ENCODE peak calls at places on chromosome 6, in nine cellular contexts. U is stomach, F is transverse colon, T is suprapubic skin, J is sigmoid colon, S is GM12878, B is A549, Y is ovary, D is HepG2. N is an unnamed sample.

GRCh38 chr6:35725721-35726438 is 11.0 kb upstream of the ARMC12 start:
- DNase-seq in U (peak), F (peak), T (peak), J (peak), S (no peak), B (no peak), Y (peak), D (peak), N (peak)

GRCh38 chr6:51167468-51167867 is 348.8 kb downstream of the TFAP2B start:
- DNase-seq in U (no peak), F (no peak), T (no peak), J (no peak), S (no peak), B (no peak), Y (no peak), D (no peak), N (no peak)

GRCh38 chr6:54244430-54244829 is 63.8 kb upstream of the TINAG start:
- DNase-seq in U (no peak), F (no peak), T (no peak), J (no peak), S (no peak), B (peak), Y (no peak), D (peak), N (no peak)

GRCh38 chr6:65075705-65076104 is 631.3 kb downstream of the EYS start:
- DNase-seq in U (no peak), F (no peak), T (no peak), J (no peak), S (no peak), B (no peak), Y (no peak), D (no peak), N (no peak)

GRCh38 chr6:14728396-14729024 is 517.4 kb upstream of the JARID2 start:
- DNase-seq in U (no peak), F (peak), T (peak), J (peak), S (no peak), B (no peak), Y (no peak), D (no peak), N (peak)

GRCh38 chr6:155201461-155202226 is 62.2 kb upstream of the CLDN20 start:
- DNase-seq in U (no peak), F (no peak), T (no peak), J (no peak), S (no peak), B (no peak), Y (no peak), D (no peak), N (no peak)

GRCh38 chr6:87705070-87705691 is 3.1 kb upstream of the AKIRIN2 start:
- DNase-seq in U (no peak), F (no peak), T (no peak), J (no peak), S (peak), B (peak), Y (no peak), D (peak), N (no peak)

GRCh38 chr6:118509009-118509617 is 39.0 kb upstream of the PLN start:
- DNase-seq in U (no peak), F (no peak), T (no peak), J (no peak), S (no peak), B (peak), Y (no peak), D (peak), N (no peak)

GRCh38 chr6:45445749-45446454 is 68.2 kb upstream of the SUPT3H start:
- DNase-seq in U (peak), F (peak), T (peak), J (peak), S (no peak), B (peak), Y (peak), D (peak), N (peak)

GRCh38 chr6:87920245-87920644 is 127.4 kb upstream of the SPACA1 start:
- DNase-seq in U (no peak), F (no peak), T (no peak), J (no peak), S (no peak), B (no peak), Y (no peak), D (no peak), N (no peak)

GRCh38 chr6:144219056-144219685 is 66.0 kb upstream of the UTRN start:
- DNase-seq in U (no peak), F (no peak), T (no peak), J (no peak), S (peak), B (peak), Y (no peak), D (peak), N (no peak)

GRCh38 chr6:12956991-12957320 is 240.4 kb downstream of the PHACTR1 start:
- DNase-seq in U (no peak), F (no peak), T (no peak), J (no peak), S (no peak), B (no peak), Y (no peak), D (no peak), N (no peak)

GRCh38 chr6:108730556-108731228 is 117.5 kb upstream of the ARMC2 start:
- DNase-seq in U (no peak), F (no peak), T (no peak), J (no peak), S (no peak), B (no peak), Y (no peak), D (no peak), N (no peak)

GRCh38 chr6:167726043-167726442 is 100.7 kb upstream of the AFDN start:
- DNase-seq in U (no peak), F (no peak), T (no peak), J (peak), S (no peak), B (no peak), Y (no peak), D (no peak), N (no peak)

GRCh38 chr6:101818056-101818455 is 424.5 kb downstream of the GRIK2 start:
- DNase-seq in U (no peak), F (no peak), T (no peak), J (no peak), S (no peak), B (no peak), Y (no peak), D (no peak), N (no peak)

GRCh38 chr6:162856885-162857284 is 129.1 kb downstream of the PACRG start:
- DNase-seq in U (no peak), F (peak), T (no peak), J (peak), S (no peak), B (peak), Y (peak), D (peak), N (no peak)

GRCh38 chr6:13014551-13015378 is 298.2 kb downstream of the PHACTR1 start:
- DNase-seq in U (no peak), F (no peak), T (no peak), J (no peak), S (no peak), B (no peak), Y (no peak), D (no peak), N (no peak)

GRCh38 chr6:16711551-16712249 is 49.6 kb downstream of the ATXN1 start:
- DNase-seq in U (no peak), F (peak), T (no peak), J (no peak), S (no peak), B (no peak), Y (no peak), D (peak), N (no peak)

GRCh38 chr6:35052694-35053565 is 88.2 kb downstream of the TCP11 start:
- DNase-seq in U (no peak), F (peak), T (peak), J (peak), S (no peak), B (no peak), Y (peak), D (no peak), N (peak)

GRCh38 chr6:9139762-9140161 is 704.4 kb upstream of the SLC35B3 start:
- DNase-seq in U (no peak), F (no peak), T (no peak), J (no peak), S (no peak), B (no peak), Y (peak), D (no peak), N (no peak)

GRCh38 chr6:55643868-55644267 is 64.9 kb upstream of the HMGCLL1 start:
- DNase-seq in U (no peak), F (no peak), T (no peak), J (no peak), S (no peak), B (no peak), Y (no peak), D (no peak), N (no peak)

GRCh38 chr6:31131595-31131994 is 7.3 kb downstream of the PSORS1C2 start:
- DNase-seq in U (no peak), F (no peak), T (no peak), J (no peak), S (no peak), B (no peak), Y (no peak), D (no peak), N (no peak)

GRCh38 chr6:43921548-43922422 is 151.8 kb downstream of the VEGFA start:
- DNase-seq in U (no peak), F (no peak), T (no peak), J (peak), S (no peak), B (no peak), Y (no peak), D (no peak), N (no peak)
- TF ChIP-seq EP300 in U (no peak), F (no peak), T (no peak), J (no peak), S (no peak), B (no peak), Y (no peak), D (no peak), N (no peak)

GRCh38 chr6:7671076-7671475 is 54.8 kb upstream of the BMP6 start:
- DNase-seq in U (no peak), F (no peak), T (no peak), J (no peak), S (no peak), B (no peak), Y (no peak), D (no peak), N (no peak)
- TF ChIP-seq EP300 in U (no peak), F (no peak), T (no peak), J (no peak), S (no peak), B (peak), Y (no peak), D (no peak), N (no peak)

GRCh38 chr6:6998194-6998569 is 109.6 kb upstream of the RREB1 start:
- DNase-seq in U (no peak), F (no peak), T (no peak), J (no peak), S (no peak), B (no peak), Y (no peak), D (no peak), N (no peak)
- TF ChIP-seq EP300 in U (no peak), F (no peak), T (no peak), J (no peak), S (no peak), B (no peak), Y (no peak), D (no peak), N (no peak)

GRCh38 chr6:3575701-3576100 is 118.9 kb upstream of the SLC22A23 start:
- DNase-seq in U (no peak), F (no peak), T (no peak), J (no peak), S (no peak), B (no peak), Y (no peak), D (no peak), N (no peak)
- TF ChIP-seq EP300 in U (no peak), F (no peak), T (no peak), J (no peak), S (no peak), B (no peak), Y (no peak), D (no peak), N (no peak)

GRCh38 chr6:42564496-42564890 is 664 bp downstream of the UBR2 start:
- DNase-seq in U (peak), F (no peak), T (no peak), J (no peak), S (no peak), B (peak), Y (no peak), D (peak), N (no peak)

GRCh38 chr6:42566614-42567208 is 2.9 kb downstream of the UBR2 start:
- DNase-seq in U (no peak), F (no peak), T (no peak), J (no peak), S (no peak), B (no peak), Y (no peak), D (no peak), N (no peak)

GRCh38 chr6:42571611-42572342 is 7.9 kb downstream of the UBR2 start:
- DNase-seq in U (no peak), F (no peak), T (no peak), J (no peak), S (no peak), B (no peak), Y (no peak), D (no peak), N (no peak)

GRCh38 chr6:42572523-42572922 is 8.7 kb downstream of the UBR2 start:
- DNase-seq in U (no peak), F (no peak), T (no peak), J (no peak), S (peak), B (no peak), Y (no peak), D (no peak), N (no peak)

GRCh38 chr6:42569102-42570028 is 5.5 kb downstream of the UBR2 start:
- DNase-seq in U (no peak), F (no peak), T (no peak), J (no peak), S (no peak), B (no peak), Y (no peak), D (no peak), N (no peak)
- TF ChIP-seq EP300 in U (no peak), F (no peak), T (no peak), J (no peak), S (no peak), B (no peak), Y (no peak), D (no peak), N (no peak)

GRCh38 chr6:3748208-3748701 is 3.3 kb downstream of the PXDC1 start:
- DNase-seq in U (peak), F (peak), T (peak), J (no peak), S (no peak), B (peak), Y (no peak), D (peak), N (peak)
- TF ChIP-seq EP300 in U (no peak), F (no peak), T (no peak), J (no peak), S (no peak), B (no peak), Y (no peak), D (no peak), N (no peak)

DNA sequence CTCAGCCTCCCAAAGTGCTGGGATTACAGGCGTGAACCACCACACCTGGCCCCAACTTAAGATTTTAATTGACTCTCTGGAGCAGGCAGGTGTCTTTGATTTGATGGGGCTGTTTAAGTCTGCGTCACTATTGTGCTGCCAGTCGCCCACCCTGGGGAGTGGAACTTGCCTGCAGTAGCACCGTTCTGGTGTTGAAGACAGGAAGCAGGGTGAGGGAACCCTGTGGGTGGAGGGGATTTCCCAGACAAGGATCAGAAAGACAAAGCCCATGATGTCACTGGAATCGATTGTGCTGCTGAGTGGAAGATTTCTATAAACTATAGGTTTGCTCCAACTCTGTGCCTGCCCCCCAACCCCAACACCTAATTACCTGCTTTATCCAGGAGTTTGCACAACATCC is 11.0 kb downstream of the ALDH8A1 start:
- DNase-seq in U (no peak), F (no peak), T (no peak), J (no peak), S (peak), B (no peak), Y (no peak), D (no peak), N (no peak)
- TF ChIP-seq EP300 in U (no peak), F (no peak), T (no peak), J (no peak), S (no peak), B (no peak), Y (no peak), D (no peak), N (no peak)